ENCODE peak calls at places on chromosomes 3 and 15, in four cellular contexts. C, U, Z and B are unnamed samples.

GRCh38 chr3:183439510-183439909 is 11.1 kb upstream of the MCF2L2 start:
- DNase-seq in C (no peak), U (no peak), Z (no peak), B (no peak)

GRCh38 chr3:117243657-117244056 is 534.1 kb downstream of the TUSC7 start:
- DNase-seq in C (no peak), Z (no peak), U (no peak), B (no peak)

GRCh38 chr15:89081878-89082277 is 6.4 kb upstream of the ABHD2 start:
- DNase-seq in U (no peak), Z (no peak), C (no peak), B (no peak)

GRCh38 chr3:60364475-60364874 is 886.8 kb downstream of the FHIT start:
- DNase-seq in C (no peak), Z (no peak), U (no peak), B (no peak)

GRCh38 chr3:86958534-86958933 is 32.4 kb downstream of the VGLL3 start:
- DNase-seq in Z (no peak), U (no peak), C (peak), B (no peak)

GRCh38 chr3:97932387-97932801 is 39.8 kb downstream of the RIOX2 start:
- DNase-seq in Z (no peak), U (no peak), C (no peak), B (no peak)

GRCh38 chr15:59299919-59300617 is 72.6 kb downstream of the MYO1E start:
- DNase-seq in C (peak), U (peak), Z (peak), B (peak)

GRCh38 chr15:76190070-76190564 is 121.2 kb downstream of the ETFA start:
- DNase-seq in C (no peak), U (no peak), Z (no peak), B (no peak)

GRCh38 chr15:73949496-73949895 is 23.2 kb downstream of the LOXL1 start:
- DNase-seq in U (peak), Z (no peak), C (no peak), B (no peak)

GRCh38 chr3:5330152-5330810 is 142.8 kb downstream of the EDEM1 start:
- DNase-seq in U (no peak), Z (no peak), C (no peak), B (no peak)

GRCh38 chr3:65177879-65178484 is 490.2 kb upstream of the ADAMTS9 start:
- DNase-seq in C (no peak), U (no peak), Z (no peak), B (no peak)

GRCh38 chr3:32238816-32239637 is 547 bp downstream of the CMTM8 start:
- DNase-seq in Z (peak), C (peak), U (peak), B (no peak)

GRCh38 chr15:95557226-95558046 is 773.1 kb upstream of the NR2F2 start:
- DNase-seq in C (peak), Z (no peak), U (no peak), B (peak)

GRCh38 chr15:70111203-70112017 is 13.7 kb upstream of the TLE3 start:
- DNase-seq in Z (no peak), C (peak), U (no peak), B (peak)

GRCh38 chr15:95269247-95270155 is 1038.1 kb downstream of the MCTP2 start:
- DNase-seq in Z (no peak), C (no peak), U (no peak), B (no peak)

GRCh38 chr3:87088984-87089841 is 98.3 kb upstream of the VGLL3 start:
- DNase-seq in U (peak), C (no peak), Z (peak), B (no peak)

GRCh38 chr3:31543375-31543774 is 10.7 kb downstream of the STT3B start:
- DNase-seq in Z (no peak), C (no peak), U (no peak), B (no peak)

GRCh38 chr15:80233511-80234080 is 18.4 kb downstream of the CTXND1 start:
- DNase-seq in C (no peak), Z (no peak), U (no peak), B (no peak)

GRCh38 chr15:82647045-82647834 is at the start of gene CPEB1:
- DNase-seq in C (peak), U (no peak), Z (peak), B (peak)

GRCh38 chr3:142228964-142229363 is 3.6 kb upstream of the GK5 start:
- DNase-seq in C (no peak), U (no peak), Z (no peak), B (no peak)

GRCh38 chr3:169863458-169863899 is 6.3 kb downstream of the LRRC31 start:
- DNase-seq in C (peak), U (no peak), Z (peak), B (peak)

GRCh38 chr3:123141276-123141675 is 60.5 kb upstream of the SEC22A start:
- DNase-seq in C (no peak), U (peak), Z (no peak), B (no peak)

GRCh38 chr15:40108061-40108854 is 421 bp downstream of the BMF start:
- DNase-seq in Z (no peak), U (peak), C (no peak), B (no peak)

GRCh38 chr15:62288361-62289017 is 123.4 kb upstream of the C2CD4B start:
- DNase-seq in U (no peak), C (no peak), Z (no peak), B (no peak)

GRCh38 chr3:89049119-89049518 is 58.3 kb upstream of the EPHA3 start:
- DNase-seq in C (no peak), U (no peak), Z (no peak), B (no peak)

GRCh38 chr3:27216295-27216694 is 152.9 kb downstream of the NEK10 start:
- DNase-seq in Z (no peak), C (no peak), U (no peak), B (no peak)

GRCh38 chr3:146416366-146416765 is 53.0 kb downstream of the PLSCR2 start:
- DNase-seq in C (no peak), U (no peak), Z (no peak), B (no peak)

GRCh38 chr3:40827942-40828688 is 303.4 kb downstream of the ZNF621 start:
- DNase-seq in C (no peak), Z (no peak), U (no peak), B (no peak)

GRCh38 chr15:57401546-57401945 is 25.2 kb downstream of the CGNL1 start:
- DNase-seq in Z (no peak), U (no peak), C (no peak), B (no peak)

GRCh38 chr3:179969525-179969924 is 67.2 kb downstream of the PEX5L start:
- DNase-seq in C (peak), U (no peak), Z (no peak), B (peak)

GRCh38 chr15:49620174-49620573 is 444 bp downstream of the FAM227B start:
- DNase-seq in C (peak), U (no peak), Z (no peak), B (peak)

GRCh38 chr3:53795176-53795575 is 51.0 kb downstream of the CHDH start:
- DNase-seq in Z (no peak), U (no peak), C (no peak), B (no peak)

GRCh38 chr3:194930439-194931204 is 244.9 kb downstream of the FAM43A start:
- DNase-seq in Z (peak), C (peak), U (no peak), B (no peak)